ENCODE peak calls at places on chromosomes 1 and 21, in seven cellular contexts. O is prostate gland, B is heart right ventricle, K is uterus, J is cardiac muscle cell, X is body of pancreas, N is breast epithelium. G is an unnamed sample.

GRCh38 chr1:219201656-219202055 is 28.0 kb downstream of the LYPLAL1 start:
- DNase-seq in O (no peak), B (no peak), K (no peak), J (no peak), X (no peak), N (no peak), G (no peak)

GRCh38 chr21:34528131-34528561 is 16.1 kb upstream of the KCNE1 start:
- DNase-seq in O (no peak), B (no peak), K (no peak), J (no peak), X (no peak), N (no peak), G (no peak)

GRCh38 chr21:44708213-44708865 is 3.0 kb downstream of the TSPEAR start:
- DNase-seq in O (no peak), B (no peak), K (no peak), J (no peak), X (no peak), N (no peak), G (no peak)

GRCh38 chr1:151156515-151156819 is at the start of gene TNFAIP8L2:
- DNase-seq in O (no peak), B (no peak), K (no peak), J (no peak), X (peak; percentile 65), N (no peak), G (no peak)

GRCh38 chr1:76006234-76006633 is 68.3 kb upstream of the ST6GALNAC3 start:
- DNase-seq in O (no peak), B (no peak), K (no peak), J (no peak), X (peak; percentile 33), N (no peak), G (peak; percentile 49)

GRCh38 chr21:45588086-45588825 is 46.0 kb upstream of the SLC19A1 start:
- DNase-seq in O (no peak), B (no peak), K (no peak), J (no peak), X (no peak), N (no peak), G (no peak)

GRCh38 chr1:37484325-37485051 is 10.1 kb downstream of the ZC3H12A start:
- DNase-seq in O (no peak), B (no peak), K (no peak), J (no peak), X (peak; percentile 64), N (peak; percentile 55), G (no peak)

GRCh38 chr21:38756746-38757145 is 49.0 kb upstream of the ETS2 start:
- DNase-seq in O (no peak), B (no peak), K (no peak), J (peak; percentile 58), X (no peak), N (no peak), G (peak; percentile 70)

GRCh38 chr1:39297534-39297933 is 93.0 kb downstream of the MACF1 start:
- DNase-seq in O (no peak), B (no peak), K (no peak), J (no peak), X (peak; percentile 12), N (no peak), G (peak; percentile 50)

GRCh38 chr1:166905930-166906329 is 29.9 kb upstream of the TADA1 start:
- DNase-seq in O (no peak), B (no peak), K (no peak), J (no peak), X (no peak), N (no peak), G (no peak)

GRCh38 chr21:29423051-29423450 is 124.3 kb downstream of the BACH1 start:
- DNase-seq in O (no peak), B (no peak), K (no peak), J (no peak), X (no peak), N (no peak), G (no peak)

GRCh38 chr1:194014004-194014403 is 827.6 kb upstream of the B3GALT2 start:
- DNase-seq in O (no peak), B (no peak), K (no peak), J (no peak), X (no peak), N (no peak), G (no peak)

GRCh38 chr1:191901651-191902050 is 256.6 kb upstream of the RGS18 start:
- DNase-seq in O (no peak), B (no peak), K (no peak), J (no peak), X (no peak), N (no peak), G (no peak)

GRCh38 chr1:169115891-169116585 is 9.5 kb downstream of the ATP1B1 start:
- DNase-seq in O (peak; percentile 55), B (peak; percentile 66), K (no peak), J (peak; percentile 46), X (peak; percentile 92), N (peak; percentile 84), G (no peak)

GRCh38 chr21:25281134-25281533 is 326.1 kb downstream of the MRPL39 start:
- DNase-seq in O (no peak), B (no peak), K (no peak), J (no peak), X (no peak), N (no peak), G (no peak)

GRCh38 chr1:59678809-59679228 is 135.9 kb upstream of the HOOK1 start:
- DNase-seq in O (no peak), B (no peak), K (no peak), J (peak; percentile 47), X (peak; percentile 47), N (no peak), G (peak; percentile 90)

GRCh38 chr1:187931781-187932180 is 1103.0 kb downstream of the PLA2G4A start:
- DNase-seq in O (no peak), B (no peak), K (no peak), J (no peak), X (no peak), N (no peak), G (no peak)

GRCh38 chr21:14683021-14683420 is 136.9 kb upstream of the SAMSN1 start:
- DNase-seq in O (no peak), B (no peak), K (no peak), J (no peak), X (no peak), N (no peak), G (no peak)

GRCh38 chr1:66366618-66367017 is 167.3 kb upstream of the SGIP1 start:
- DNase-seq in O (no peak), B (no peak), K (no peak), J (no peak), X (no peak), N (no peak), G (no peak)

GRCh38 chr1:59266180-59266926 is 30.5 kb upstream of the FGGY start:
- DNase-seq in O (no peak), B (no peak), K (no peak), J (no peak), X (no peak), N (no peak), G (no peak)

GRCh38 chr21:46674430-46675007 is 39.0 kb downstream of the PRMT2 start:
- DNase-seq in O (no peak), B (no peak), K (no peak), J (no peak), X (no peak), N (no peak), G (no peak)

GRCh38 chr21:46675595-46676280 is 40.3 kb downstream of the PRMT2 start:
- DNase-seq in O (no peak), B (no peak), K (no peak), J (no peak), X (no peak), N (no peak), G (no peak)
- H3K9me3 ChIP-seq in O (no peaks in the 10 kb centered on the region), B (no peaks in the 10 kb centered on the region), K (no peaks in the 10 kb centered on the region), J (no peaks in the 10 kb centered on the region), X (no peaks in the 10 kb centered on the region), N (no peaks in the 10 kb centered on the region), G (no peaks in the 10 kb centered on the region)

GRCh38 chr1:232643227-232643626 is 13.3 kb upstream of the SIPA1L2 start:
- DNase-seq in O (no peak), B (no peak), K (no peak), J (no peak), X (no peak), N (no peak), G (no peak)
- TF ChIP-seq CTCF in O (no peak), B (peak; percentile 3), K (no peak), J (peak; percentile 35), X (no peak), N (no peak), G (peak; percentile 42)

GRCh38 chr1:64515427-64515826 is 45.5 kb downstream of the CACHD1 start:
- DNase-seq in O (peak; percentile 34), B (peak; percentile 49), K (peak; percentile 78), J (no peak), X (peak; percentile 81), N (peak; percentile 64), G (peak; percentile 26)

GRCh38 chr1:64518692-64519481 is 49.0 kb downstream of the CACHD1 start:
- DNase-seq in O (no peak), B (no peak), K (no peak), J (no peak), X (peak; percentile 36), N (no peak), G (no peak)

GRCh38 chr1:64517640-64518039 is 47.7 kb downstream of the CACHD1 start:
- DNase-seq in O (no peak), B (no peak), K (no peak), J (no peak), X (no peak), N (no peak), G (no peak)

GRCh38 chr1:64516301-64516700 is 46.4 kb downstream of the CACHD1 start:
- DNase-seq in O (no peak), B (no peak), K (no peak), J (no peak), X (no peak), N (no peak), G (no peak)

GRCh38 chr1:64516803-64517568 is 47.1 kb downstream of the CACHD1 start:
- DNase-seq in O (no peak), B (no peak), K (no peak), J (no peak), X (no peak), N (no peak), G (no peak)
- H3K27ac ChIP-seq in O (no peak overlapping the region), B (no peak overlapping the region), K (no peak overlapping the region), J (no peak overlapping the region), X (no peak overlapping the region), N (peak overlapping the region; percentile 61), G (no peak overlapping the region)

GRCh38 chr21:9839011-9839661 is 682.2 kb upstream of the TPTE start:
- DNase-seq in O (no peak), B (no peak), K (no peak), J (no peak), X (no peak), N (no peak), G (no peak)

DNA sequence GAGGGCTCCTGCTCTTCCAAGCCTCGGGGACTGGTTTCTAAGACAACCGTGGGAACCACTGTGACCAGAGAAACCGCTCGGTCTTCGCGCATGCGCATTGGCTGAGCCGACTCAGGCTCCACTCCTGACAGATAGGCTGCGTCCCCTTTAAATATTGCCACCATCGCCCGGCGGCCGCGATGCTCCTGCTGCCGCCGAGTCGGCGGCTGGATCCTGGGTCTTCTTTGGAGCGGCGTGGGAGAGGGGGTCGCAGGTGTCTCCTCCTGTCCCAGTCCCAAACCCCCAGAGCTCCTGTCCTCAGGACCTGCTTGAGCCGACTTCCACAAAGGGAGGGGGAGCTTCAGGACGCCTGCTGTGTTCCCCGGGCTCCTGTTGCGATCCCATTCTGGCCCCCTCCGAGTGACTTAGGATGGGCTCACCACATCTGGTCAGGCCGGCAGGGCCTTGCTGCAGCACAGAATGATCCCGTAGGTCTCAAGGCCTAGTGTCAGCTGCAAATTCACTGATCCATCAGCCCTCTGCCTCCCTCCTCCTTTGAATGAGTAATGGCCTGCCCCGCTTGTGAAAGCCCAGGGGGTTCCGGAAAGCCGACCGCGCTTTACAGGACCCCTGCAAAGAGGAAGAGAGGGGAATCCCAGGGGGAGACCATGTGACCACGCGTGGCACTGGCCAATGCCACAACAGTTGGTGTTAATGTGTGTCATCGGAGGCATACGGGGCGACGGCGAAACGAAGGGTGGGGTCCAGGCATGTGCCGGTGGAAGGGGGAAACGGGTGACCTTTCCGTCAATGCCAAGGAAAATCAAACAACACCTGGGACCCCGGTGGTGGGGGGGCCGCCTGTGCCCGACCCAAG is 683.2 kb upstream of the TPTE start:
- DNase-seq in O (no peak), B (no peak), K (no peak), J (no peak), X (no peak), N (no peak), G (no peak)
- H3K9me3 ChIP-seq in O (no peaks in the 10 kb centered on the region), B (no peaks in the 10 kb centered on the region), K (no peaks in the 10 kb centered on the region), J (no peaks in the 10 kb centered on the region), X (no peaks in the 10 kb centered on the region), N (peaks cover 15% of the 10 kb centered on the region), G (peaks cover 32% of the 10 kb centered on the region)

G was measured in AG04450.